ENCODE peak calls at places on chromosomes 3 and 15, in seven cellular contexts. U is HCT116, J is astrocyte of the spinal cord, C is spleen, I is left ventricle myocardium inferior, E is ovary, V is heart right ventricle. F is an unnamed sample.

GRCh38 chr3:152970851-152971250 is 135.9 kb downstream of the P2RY1 start:
- DNase-seq in U (no peak), I (no peak), J (no peak), V (no peak), C (no peak), E (no peak), F (no peak)

GRCh38 chr3:158830391-158830790 is 28.5 kb downstream of the MFSD1 start:
- DNase-seq in V (no peak), U (no peak), C (no peak), I (no peak), J (peak), E (no peak), F (no peak)

GRCh38 chr3:179037361-179037760 is 34.2 kb downstream of the ZMAT3 start:
- DNase-seq in U (no peak), V (peak), E (no peak), I (peak), C (peak), J (peak), F (peak)

GRCh38 chr3:13780432-13781173 is 99.3 kb downstream of the WNT7A start:
- DNase-seq in E (no peak), V (no peak), U (no peak), C (no peak), J (no peak), I (no peak), F (no peak)

GRCh38 chr3:143421556-143421955 is 302.0 kb downstream of the CHST2 start:
- DNase-seq in J (peak), V (no peak), I (no peak), C (no peak), E (no peak), U (no peak), F (no peak)

GRCh38 chr15:66590435-66590834 is 24.6 kb upstream of the LCTL start:
- DNase-seq in V (no peak), U (no peak), C (no peak), J (no peak), I (no peak), E (no peak), F (no peak)

GRCh38 chr3:79558943-79559342 is 208.9 kb downstream of the ROBO1 start:
- DNase-seq in C (no peak), E (no peak), J (no peak), V (no peak), I (no peak), U (no peak), F (no peak)

GRCh38 chr15:89367485-89368451 is 33.1 kb upstream of the POLG start:
- DNase-seq in V (no peak), I (no peak), E (no peak), C (no peak), J (no peak), U (no peak), F (no peak)

GRCh38 chr3:78026429-78026828 is 986.5 kb downstream of the ROBO2 start:
- DNase-seq in C (no peak), J (no peak), V (no peak), E (no peak), I (no peak), U (no peak), F (no peak)

GRCh38 chr3:129992781-129993180 is 18.3 kb downstream of the TRH start:
- DNase-seq in J (no peak), E (no peak), C (no peak), V (no peak), U (no peak), I (no peak), F (no peak)

GRCh38 chr3:5019411-5020261 is 40.4 kb downstream of the BHLHE40 start:
- DNase-seq in I (no peak), J (no peak), V (no peak), U (no peak), C (peak), E (no peak), F (no peak)

GRCh38 chr15:52154896-52155865 is 36.0 kb downstream of the GNB5 start:
- DNase-seq in C (no peak), U (no peak), J (no peak), E (no peak), V (no peak), I (no peak), F (no peak)

GRCh38 chr15:101240364-101240763 is 11.5 kb downstream of the CHSY1 start:
- DNase-seq in I (no peak), J (no peak), V (no peak), C (no peak), U (no peak), E (no peak), F (no peak)

GRCh38 chr15:101243420-101243819 is 8.4 kb downstream of the CHSY1 start:
- DNase-seq in I (no peak), C (peak), U (no peak), V (no peak), J (no peak), E (no peak), F (no peak)

GRCh38 chr15:101244039-101244781 is 7.6 kb downstream of the CHSY1 start:
- DNase-seq in C (peak), U (no peak), J (peak), V (no peak), I (no peak), E (no peak), F (no peak)

GRCh38 chr15:101242999-101243336 is 8.9 kb downstream of the CHSY1 start:
- DNase-seq in I (no peak), U (no peak), V (no peak), C (peak), J (no peak), E (no peak), F (no peak)

DNA sequence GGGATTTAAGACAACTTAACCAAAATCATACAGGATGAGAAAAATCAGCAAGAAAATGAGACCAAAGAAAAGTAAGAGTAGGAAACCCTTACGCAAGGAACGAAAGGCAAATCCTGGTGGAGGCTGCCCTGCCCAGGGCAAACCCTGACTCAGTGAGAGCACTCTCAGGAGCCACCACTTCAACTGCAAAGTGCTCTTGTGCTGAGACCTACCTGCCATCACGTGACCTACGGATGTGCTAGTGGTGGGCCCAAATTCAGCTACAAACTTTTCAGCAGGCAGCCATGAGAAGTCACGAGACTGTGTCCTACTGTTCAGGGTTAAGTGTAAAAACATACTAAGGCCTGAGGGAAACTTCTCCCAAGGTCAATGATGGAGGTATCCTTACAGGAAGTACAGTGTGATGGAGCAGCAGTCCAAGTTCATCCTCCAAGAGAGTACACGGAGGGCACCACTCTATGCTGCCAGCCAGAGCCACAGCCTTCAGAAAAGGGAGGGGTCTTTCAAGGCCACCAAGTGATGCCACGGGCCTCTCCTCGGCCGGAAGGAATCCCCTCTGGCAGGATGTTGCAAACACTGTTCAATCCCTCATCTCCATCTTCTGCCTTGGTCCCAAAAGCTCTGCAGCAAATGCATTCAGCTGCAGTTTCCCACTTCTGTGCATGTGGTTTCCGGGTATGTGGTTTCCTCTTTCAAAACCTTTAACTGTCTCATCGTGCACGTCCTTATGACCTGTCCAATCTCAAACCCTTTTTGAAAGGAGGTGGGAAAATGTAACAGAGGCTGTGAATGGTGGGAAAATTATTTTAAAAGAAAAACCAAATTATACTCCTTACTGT is 9.5 kb downstream of the CHSY1 start:
- DNase-seq in C (peak), U (no peak), J (peak), E (no peak), I (no peak), V (no peak), F (no peak)
- H3K4me3 ChIP-seq in C (no peak), U (no peak), J (no peak), E (no peak), I (peak), V (no peak), F (no peak)

GRCh38 chr3:51396401-51396800 is 5.3 kb downstream of the RBM15B start:
- DNase-seq in U (no peak), C (no peak), I (no peak), V (no peak), E (no peak), J (no peak), F (no peak)

GRCh38 chr3:51400169-51400568 is 9.1 kb downstream of the RBM15B start:
- DNase-seq in C (no peak), V (no peak), J (no peak), E (no peak), I (no peak), U (no peak), F (no peak)

GRCh38 chr3:51397389-51397788 is 6.3 kb downstream of the RBM15B start:
- DNase-seq in V (no peak), J (no peak), C (no peak), E (no peak), U (no peak), I (no peak), F (no peak)

GRCh38 chr3:51401639-51402166 is 10.6 kb downstream of the RBM15B start:
- DNase-seq in C (no peak), E (no peak), J (no peak), I (no peak), V (no peak), U (no peak), F (no peak)

GRCh38 chr3:51398595-51399310 is 7.7 kb downstream of the RBM15B start:
- DNase-seq in I (no peak), C (no peak), U (no peak), V (no peak), J (no peak), E (no peak), F (no peak)
- H3K4me3 ChIP-seq in I (no peak), C (no peak), U (no peak), V (no peak), J (no peak), E (no peak), F (no peak)

GRCh38 chr15:73457334-73457733 is 14.4 kb downstream of the REC114 start:
- DNase-seq in C (no peak), E (no peak), I (no peak), J (no peak), V (no peak), U (no peak), F (no peak)
- H3K4me3 ChIP-seq in C (no peak), E (no peak), I (no peak), J (no peak), V (no peak), U (no peak), F (no peak)

GRCh38 chr15:90619468-90619867 is 89.7 kb downstream of the CRTC3 start:
- DNase-seq in I (no peak), V (no peak), E (no peak), J (no peak), C (no peak), U (no peak), F (no peak)

GRCh38 chr15:90617171-90617570 is 87.4 kb downstream of the CRTC3 start:
- DNase-seq in I (no peak), E (no peak), J (no peak), U (no peak), V (no peak), C (no peak), F (no peak)

GRCh38 chr15:90619939-90620338 is 90.2 kb downstream of the CRTC3 start:
- DNase-seq in E (no peak), I (no peak), V (no peak), U (no peak), C (no peak), J (no peak), F (no peak)

GRCh38 chr15:90618330-90619136 is 88.8 kb downstream of the CRTC3 start:
- DNase-seq in U (no peak), V (no peak), I (no peak), E (no peak), J (no peak), C (no peak), F (no peak)

DNA sequence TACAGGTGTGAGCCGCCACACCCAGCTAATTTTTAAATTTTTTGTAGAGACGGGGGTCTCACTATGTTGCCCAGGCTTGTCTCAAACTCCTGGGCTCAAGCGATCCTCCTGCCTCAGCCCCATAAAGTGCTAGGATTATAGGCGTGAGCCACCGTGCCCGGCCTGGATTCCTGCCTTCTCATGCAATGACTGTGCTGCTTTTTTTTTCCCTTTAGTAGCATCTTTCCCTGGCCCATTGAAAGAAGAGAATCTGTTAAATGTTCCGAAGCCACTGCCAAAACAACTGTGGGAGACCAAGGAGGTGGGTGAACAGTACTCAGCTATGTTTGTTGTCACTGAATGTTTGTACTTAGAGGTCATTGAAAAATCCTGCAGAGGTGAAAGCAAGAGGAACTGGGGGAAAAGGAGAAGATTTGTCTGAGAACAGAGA is 88.0 kb downstream of the CRTC3 start:
- DNase-seq in C (no peak), U (no peak), I (no peak), E (peak), V (no peak), J (peak), F (no peak)
- H3K4me3 ChIP-seq in C (no peak), U (no peak), I (no peak), E (no peak), V (no peak), J (no peak), F (no peak)

DNA sequence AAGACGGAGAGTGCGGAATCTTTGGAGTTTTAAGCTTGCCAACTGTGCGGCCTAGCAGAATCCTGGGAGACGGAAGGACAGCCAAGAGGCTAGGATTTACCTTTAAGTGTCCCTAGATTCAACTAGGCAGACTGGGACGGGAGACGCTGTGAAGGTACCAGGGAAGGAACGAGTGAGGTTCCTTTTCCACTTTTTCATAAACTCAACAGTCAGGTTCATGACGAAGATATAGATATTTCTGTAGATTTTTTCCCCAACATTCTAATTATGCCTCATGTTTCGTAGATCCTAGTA is 561 bp upstream of the GABPB1 start:
- DNase-seq in J (no peak), C (no peak), V (no peak), E (no peak), U (no peak), I (no peak), F (no peak)
- H3K4me3 ChIP-seq in J (peak), C (peak), V (peak), E (peak), U (peak), I (peak), F (peak)

GRCh38 chr3:69855436-69856162 is 116.3 kb downstream of the MITF start:
- DNase-seq in U (no peak), V (no peak), C (no peak), I (no peak), J (peak), E (no peak), F (peak)
- H3K4me3 ChIP-seq in U (no peak), V (no peak), C (no peak), I (no peak), J (no peak), E (no peak), F (no peak)

GRCh38 chr15:100880897-100881242 is 1.2 kb downstream of the ALDH1A3 start:
- DNase-seq in C (no peak), I (no peak), E (no peak), J (no peak), U (no peak), V (no peak), F (no peak)
- H3K4me3 ChIP-seq in C (no peak), I (peak), E (no peak), J (peak), U (peak), V (no peak), F (peak)

F was measured in astrocyte of the cerebellum.